ENCODE peak calls at places on chromosome 15, in ten cellular contexts. H is stimulated activated CD8-positive, alpha-beta memory T cell treated with anti-CD3 and anti-CD28 coated beads, Interleukin-2, amount 100 ng/mL, for 1 hour; Z is stimulated activated CD4-positive, alpha-beta T cell treated with anti-CD3 and anti-CD28 coated beads, Interleukin-12 subunit alpha, Interleukin-12 subunit beta, amount 100 ng/mL, for 4 hours; K is iPS DF 6.9; J is T-helper 2 cell; V is uterus; Y is activated T-cell treated with anti-CD3 and anti-CD28 coated beads for 1 hour; E is anterior cingulate cortex; L is activated naive CD8-positive, alpha-beta T cell treated with anti-CD3 and anti-CD28 coated beads for 36 hours; N is NCI-H774. P is an unnamed sample.

GRCh38 chr15:57769266-57769665 is 62.8 kb downstream of the POLR2M start:
- DNase-seq in H (no peak), K (no peak), E (no peak), Z (no peak), V (peak), N (no peak), L (no peak), J (no peak), Y (no peak), P (no peak)

GRCh38 chr15:87357608-87358007 is 898.9 kb downstream of the NTRK3 start:
- DNase-seq in E (no peak), N (no peak), Y (no peak), Z (no peak), H (no peak), L (no peak), J (no peak), K (no peak), V (no peak), P (no peak)

GRCh38 chr15:82850731-82851130 is 41.3 kb downstream of the WHAMM start:
- DNase-seq in V (no peak), E (no peak), N (no peak), H (no peak), Z (no peak), L (no peak), J (no peak), Y (no peak), K (no peak), P (no peak)

GRCh38 chr15:51267714-51268105 is 70.7 kb downstream of the CYP19A1 start:
- DNase-seq in Y (peak), N (no peak), Z (no peak), E (no peak), V (no peak), L (no peak), K (no peak), H (no peak), J (no peak), P (no peak)

GRCh38 chr15:73318463-73319351 is 50.1 kb downstream of the HCN4 start:
- DNase-seq in V (no peak), E (peak), J (no peak), Y (no peak), K (no peak), H (no peak), N (no peak), Z (no peak), L (peak), P (no peak)

GRCh38 chr15:29471306-29471705 is 201.7 kb upstream of the NSMCE3 start:
- DNase-seq in Z (no peak), J (no peak), V (no peak), H (no peak), L (no peak), N (no peak), E (no peak), K (no peak), Y (no peak), P (no peak)

GRCh38 chr15:88403461-88403860 is 63.7 kb downstream of the MRPL46 start:
- DNase-seq in J (no peak), N (no peak), Z (no peak), E (no peak), Y (no peak), H (no peak), K (no peak), V (no peak), L (no peak), P (no peak)

GRCh38 chr15:41892621-41893421 is 1.0 kb downstream of the SPTBN5 start:
- DNase-seq in V (no peak), K (no peak), Z (peak), J (no peak), N (peak), L (peak), E (no peak), H (no peak), Y (no peak), P (no peak)

GRCh38 chr15:80773122-80773551 is 6.0 kb upstream of the CEMIP start:
- DNase-seq in L (no peak), J (no peak), E (no peak), V (no peak), H (no peak), Y (no peak), N (no peak), K (no peak), Z (no peak), P (no peak)

GRCh38 chr15:69343133-69343532 is 44.4 kb downstream of the PAQR5 start:
- DNase-seq in N (no peak), V (no peak), Z (no peak), L (no peak), J (no peak), K (no peak), Y (no peak), H (no peak), E (no peak), P (no peak)

GRCh38 chr15:89740137-89740536 is 10.9 kb downstream of the MESP1 start:
- DNase-seq in Y (peak), E (no peak), J (no peak), N (peak), V (peak), K (peak), L (peak), H (no peak), Z (peak), P (peak)